ENCODE peak calls at places on chromosomes 13 and 19, in five cellular contexts. G, D, K, L and S are unnamed samples.

GRCh38 chr19:3132971-3133792 is 2.7 kb upstream of the GNA15 start:
- DNase-seq in K (peak; percentile 72), G (peak; percentile 37), L (peak; percentile 55), D (peak; percentile 70), S (no peak)

GRCh38 chr19:18531485-18531884 is 9.6 kb upstream of the ELL start:
- DNase-seq in G (no peak), K (no peak), D (no peak), L (no peak), S (no peak)

GRCh38 chr19:45215391-45216191 is 29.6 kb downstream of the EXOC3L2 start:
- DNase-seq in G (no peak), D (no peak), K (peak; percentile 65), L (peak; percentile 72), S (peak; percentile 33)

GRCh38 chr13:40591091-40591490 is 75.3 kb downstream of the FOXO1 start:
- DNase-seq in L (no peak), D (no peak), K (no peak), G (no peak), S (no peak)

GRCh38 chr19:33622809-33623511 is 1.2 kb downstream of the CHST8 start:
- DNase-seq in L (peak; percentile 72), G (no peak), D (no peak), K (no peak), S (peak; percentile 49)

GRCh38 chr19:49119411-49120324 is at the start of gene PPFIA3:
- DNase-seq in G (no peak), D (peak; percentile 77), L (peak; percentile 72), K (peak; percentile 87), S (peak; percentile 50)

GRCh38 chr19:12000152-12000981 is 35.1 kb downstream of the ZNF433 start:
- DNase-seq in L (no peak), K (no peak), G (no peak), D (no peak), S (no peak)

GRCh38 chr13:42696191-42696590 is 85.2 kb upstream of the FAM216B start:
- DNase-seq in G (no peak), K (no peak), D (no peak), L (no peak), S (no peak)

GRCh38 chr19:40693150-40693788 is 2.8 kb upstream of the NUMBL start:
- DNase-seq in G (no peak), K (no peak), L (no peak), D (no peak), S (no peak)

GRCh38 chr19:17530586-17530985 is 19.1 kb downstream of the PGLS start:
- DNase-seq in D (no peak), K (no peak), G (no peak), L (no peak), S (no peak)

GRCh38 chr19:39112338-39112890 is 13.2 kb upstream of the PAK4 start:
- DNase-seq in D (no peak), L (no peak), G (no peak), K (peak; percentile 48), S (no peak)

GRCh38 chr13:93361703-93362102 is 135.1 kb downstream of the GPC6 start:
- DNase-seq in G (no peak), L (no peak), D (no peak), K (no peak), S (no peak)

GRCh38 chr13:33723772-33724435 is 94.0 kb upstream of the RFC3 start:
- DNase-seq in K (peak; percentile 90), D (peak; percentile 74), G (peak; percentile 68), L (peak; percentile 66), S (peak; percentile 78)

GRCh38 chr19:17237747-17238706 is 7.7 kb downstream of the NR2F6 start:
- DNase-seq in L (no peak), D (no peak), G (no peak), K (no peak), S (no peak)

GRCh38 chr13:74464656-74465055 is 330.5 kb upstream of the KLF12 start:
- DNase-seq in G (no peak), K (no peak), D (no peak), L (no peak), S (no peak)

GRCh38 chr13:42574435-42575311 is 721 bp downstream of the TNFSF11 start:
- DNase-seq in G (peak; percentile 58), L (peak; percentile 25), D (no peak), K (no peak), S (no peak)

GRCh38 chr13:93080587-93080986 is 146.0 kb upstream of the GPC6 start:
- DNase-seq in G (no peak), K (no peak), L (no peak), D (no peak), S (peak; percentile 20)

GRCh38 chr13:34164585-34164984 is 346.6 kb downstream of the RFC3 start:
- DNase-seq in D (no peak), G (no peak), L (no peak), K (peak; percentile 33), S (no peak)

GRCh38 chr13:32811297-32811800 is 204.9 kb upstream of the KL start:
- DNase-seq in L (no peak), D (no peak), K (no peak), G (no peak), S (no peak)

GRCh38 chr13:51782026-51782710 is 21.8 kb downstream of the DHRS12 start:
- DNase-seq in K (peak; percentile 97), L (no peak), G (no peak), D (no peak), S (no peak)

GRCh38 chr13:47252627-47253026 is 355.8 kb upstream of the HTR2A start:
- DNase-seq in K (no peak), D (no peak), G (no peak), L (no peak), S (no peak)

GRCh38 chr13:28761586-28761985 is 42.8 kb upstream of the SLC46A3 start:
- DNase-seq in D (no peak), L (no peak), G (no peak), K (no peak), S (no peak)

GRCh38 chr13:31426395-31426794 is 226.6 kb downstream of the B3GLCT start:
- DNase-seq in L (no peak), D (no peak), K (no peak), G (no peak), S (no peak)

GRCh38 chr19:6026390-6026897 is 48.5 kb upstream of the RANBP3 start:
- DNase-seq in K (peak; percentile 41), D (no peak), L (no peak), G (no peak), S (no peak)

GRCh38 chr19:1467228-1467511 is 11.8 kb downstream of the C19orf25 start:
- DNase-seq in G (no peak), D (no peak), K (no peak), L (no peak), S (no peak)

GRCh38 chr19:1466461-1467227 is 12.4 kb downstream of the C19orf25 start:
- DNase-seq in L (no peak), K (no peak), G (no peak), D (no peak), S (no peak)

GRCh38 chr19:1465191-1466016 is 13.6 kb downstream of the C19orf25 start:
- DNase-seq in D (no peak), G (no peak), L (no peak), K (peak; percentile 35), S (no peak)

GRCh38 chr19:1467512-1468273 is 11.3 kb downstream of the C19orf25 start:
- DNase-seq in K (no peak), D (no peak), G (no peak), L (no peak), S (no peak)

GRCh38 chr19:1466018-1466460 is 13.0 kb downstream of the C19orf25 start:
- DNase-seq in K (no peak), L (no peak), D (no peak), G (no peak), S (no peak)
- TF ChIP-seq CTCF in K (no peak), L (no peak), D (no peak), G (no peak), S (no peak)

DNA sequence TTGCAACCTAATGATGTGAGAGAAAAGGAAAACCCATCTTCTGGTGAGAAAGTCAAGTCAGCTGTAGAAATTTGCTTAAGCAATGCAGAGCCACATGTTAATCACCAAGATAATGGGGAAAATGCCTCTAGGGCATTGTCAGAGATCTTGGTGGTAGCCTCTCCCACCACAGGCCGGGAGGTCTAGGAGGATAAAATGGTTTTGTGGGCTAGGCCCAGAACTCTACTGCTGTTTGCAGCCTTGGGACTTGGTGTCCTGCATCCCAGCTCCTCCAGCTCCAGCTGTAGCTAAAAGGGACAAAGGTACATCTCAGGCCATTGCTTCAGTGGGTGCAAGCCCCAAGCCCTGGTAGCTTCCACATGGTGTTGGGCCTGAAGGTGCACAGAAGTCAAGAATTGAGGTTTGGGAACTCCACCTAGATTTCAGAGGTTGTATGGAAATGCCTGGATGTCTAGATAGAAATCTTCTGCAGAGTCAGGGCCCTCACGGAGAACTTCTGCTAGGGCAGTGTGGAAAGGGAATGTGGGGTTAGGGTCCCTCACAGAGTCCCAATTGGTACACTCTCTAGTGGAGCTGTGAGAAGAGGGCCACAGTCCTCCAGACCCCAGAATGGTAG is 382.2 kb upstream of the KLHL1 start:
- DNase-seq in K (no peak), G (no peak), D (no peak), L (no peak), S (no peak)
- H3K27me3 ChIP-seq in K (no peaks in the 10 kb centered on the region), G (no peaks in the 10 kb centered on the region), D (no peaks in the 10 kb centered on the region), L (no peaks in the 10 kb centered on the region), S (no peaks in the 10 kb centered on the region)

DNA sequence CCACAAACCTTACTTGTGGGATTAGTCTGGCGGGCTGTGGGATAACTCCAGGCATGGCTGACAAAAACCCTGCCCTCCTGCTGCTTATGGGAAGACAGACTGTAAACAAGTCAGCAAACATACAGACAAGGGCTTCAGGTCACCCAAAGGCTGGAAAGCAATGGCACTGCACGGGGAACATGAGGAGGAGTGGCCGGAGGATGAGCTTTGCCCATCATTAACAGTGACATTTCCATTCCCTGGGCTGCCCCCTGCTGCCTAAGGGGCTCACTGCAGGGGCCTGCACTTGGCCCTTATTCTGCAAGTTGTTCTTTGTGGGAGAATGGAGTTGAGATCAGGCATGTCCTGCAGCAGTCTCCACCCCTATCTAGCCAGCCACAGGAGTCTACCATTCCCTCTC is 91.3 kb downstream of the UQCRFS1 start:
- DNase-seq in K (no peak), G (no peak), L (peak; percentile 32), D (no peak), S (no peak)
- TF ChIP-seq CTCF in K (no peak), G (no peak), L (peak; percentile 55), D (peak; percentile 17), S (peak; percentile 17)

DNA sequence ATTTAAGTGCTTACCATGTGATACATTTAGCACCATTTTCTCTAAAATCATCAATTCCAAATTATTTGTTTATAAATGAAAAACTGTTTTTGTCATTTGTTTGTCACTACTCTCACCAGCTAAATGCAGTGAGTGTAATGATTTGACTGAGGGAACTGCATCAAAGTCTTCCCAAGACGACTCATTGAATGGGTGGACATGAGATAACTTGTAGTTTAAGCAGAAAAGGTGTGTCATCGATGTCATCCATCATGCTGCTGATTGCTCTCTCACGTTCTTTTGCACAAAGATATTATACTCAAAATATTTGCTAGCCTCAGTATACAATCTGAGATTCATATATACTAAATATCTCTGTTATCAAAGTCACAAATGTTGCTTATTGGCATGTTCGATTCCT is 366.5 kb downstream of the IRS2 start:
- DNase-seq in K (no peak), G (no peak), L (no peak), D (no peak), S (no peak)
- H3K27me3 ChIP-seq in K (no peaks in the 10 kb centered on the region), G (no peaks in the 10 kb centered on the region), L (no peaks in the 10 kb centered on the region), D (no peaks in the 10 kb centered on the region), S (no peaks in the 10 kb centered on the region)